ENCODE peak calls at places on chromosomes 5 and 9, in five cellular contexts. G is mesenchymal stem cell, F is IMR-90, R is H1, O is trophoblast cell. P is an unnamed sample.

GRCh38 chr5:41776435-41776834 is 93.8 kb downstream of the OXCT1 start:
- DNase-seq in F (peak), O (no peak), G (no peak), R (no peak), P (no peak)

GRCh38 chr9:114423181-114423580 is 35.4 kb upstream of the AKNA start:
- DNase-seq in O (no peak), R (no peak), F (no peak), G (no peak), P (no peak)

GRCh38 chr9:982660-983240 is 6.3 kb downstream of the DMRT3 start:
- DNase-seq in R (no peak), G (no peak), O (no peak), F (peak), P (no peak)

GRCh38 chr9:4929917-4930316 is 55.2 kb upstream of the JAK2 start:
- DNase-seq in R (no peak), O (no peak), G (no peak), F (peak), P (no peak)

GRCh38 chr9:130825051-130825651 is 9.9 kb upstream of the ABL1 start:
- DNase-seq in O (no peak), R (peak), G (peak), F (peak), P (peak)

GRCh38 chr9:20984471-20984870 is 47.0 kb downstream of the HACD4 start:
- DNase-seq in G (no peak), F (peak), O (no peak), R (no peak), P (no peak)

GRCh38 chr9:22514866-22515265 is 68.2 kb downstream of the DMRTA1 start:
- DNase-seq in O (no peak), F (no peak), R (no peak), G (peak), P (no peak)

GRCh38 chr5:150511641-150512367 is 3.9 kb downstream of the NDST1 start:
- DNase-seq in G (peak), O (no peak), R (no peak), F (peak), P (no peak)

GRCh38 chr5:149063901-149064478 is 1.1 kb upstream of the SH3TC2 start:
- DNase-seq in O (peak), F (no peak), G (no peak), R (no peak), P (no peak)

GRCh38 chr9:136965771-136966484 is 11.4 kb upstream of the PTGDS start:
- DNase-seq in O (no peak), G (no peak), R (no peak), F (no peak), P (no peak)

GRCh38 chr5:56817306-56817986 is 2.1 kb downstream of the MAP3K1 start:
- DNase-seq in G (no peak), R (no peak), F (no peak), O (no peak), P (no peak)

GRCh38 chr5:153523196-153523595 is 32.7 kb downstream of the GRIA1 start:
- DNase-seq in O (no peak), F (peak), R (no peak), G (peak), P (no peak)

GRCh38 chr5:55063899-55064298 is 38.5 kb upstream of the GZMA start:
- DNase-seq in R (no peak), G (no peak), F (peak), O (no peak), P (no peak)

GRCh38 chr5:96657068-96657467 is 5.1 kb upstream of the CAST start:
- DNase-seq in F (peak), G (peak), O (peak), R (no peak), P (no peak)

GRCh38 chr5:101678494-101679193 is 617.4 kb downstream of the SLCO4C1 start:
- DNase-seq in G (peak), R (peak), O (peak), F (peak), P (peak)

GRCh38 chr9:91954841-91955471 is 4.9 kb upstream of the ROR2 start:
- DNase-seq in R (peak), F (peak), G (peak), O (peak), P (peak)

GRCh38 chr9:114611516-114612271 is 603 bp downstream of the TMEM268 start:
- DNase-seq in O (peak), F (peak), G (peak), R (peak), P (no peak)

GRCh38 chr9:130893250-130894101 is 3.1 kb downstream of the QRFP start:
- DNase-seq in G (peak), R (no peak), F (no peak), O (no peak), P (no peak)

GRCh38 chr9:126395439-126396212 is 69.0 kb downstream of the MVB12B start:
- DNase-seq in G (peak), R (no peak), O (no peak), F (peak), P (no peak)

GRCh38 chr9:91001146-91001611 is 199.6 kb downstream of the SYK start:
- DNase-seq in F (peak), O (peak), R (no peak), G (no peak), P (no peak)

GRCh38 chr5:86917117-86917579 is 299.4 kb downstream of the COX7C start:
- DNase-seq in O (no peak), R (peak), F (peak), G (peak), P (peak)

GRCh38 chr5:57184322-57184721 is 10.5 kb downstream of the GPBP1 start:
- DNase-seq in G (no peak), F (no peak), O (no peak), R (no peak), P (no peak)

GRCh38 chr5:157994271-157994691 is 135.3 kb upstream of the CLINT1 start:
- DNase-seq in O (no peak), F (no peak), G (no peak), R (no peak), P (no peak)

GRCh38 chr5:89351975-89352374 is 469.0 kb upstream of the MEF2C start:
- DNase-seq in G (peak), R (no peak), O (no peak), F (peak), P (no peak)

GRCh38 chr9:75265525-75265972 is 177.2 kb downstream of the OSTF1 start:
- DNase-seq in F (peak), O (peak), G (peak), R (peak), P (peak)

GRCh38 chr5:135740475-135740874 is 94.0 kb upstream of the SLC25A48 start:
- DNase-seq in F (no peak), R (peak), G (no peak), O (no peak), P (no peak)

GRCh38 chr5:175803254-175803653 is 68.1 kb upstream of the CPLX2 start:
- DNase-seq in O (no peak), F (no peak), R (no peak), G (no peak), P (no peak)

GRCh38 chr5:1536298-1537165 is 12.8 kb upstream of the LPCAT1 start:
- DNase-seq in R (peak), G (peak), F (peak), O (peak), P (no peak)

GRCh38 chr5:146825033-146825432 is 53.5 kb downstream of the PPP2R2B start:
- DNase-seq in O (peak), F (peak), G (peak), R (peak), P (peak)

GRCh38 chr5:146816775-146817387 is 61.7 kb downstream of the PPP2R2B start:
- DNase-seq in F (no peak), O (no peak), G (no peak), R (no peak), P (no peak)

GRCh38 chr5:146817973-146818372 is 60.6 kb downstream of the PPP2R2B start:
- DNase-seq in F (no peak), O (no peak), R (no peak), G (no peak), P (no peak)

GRCh38 chr5:146818790-146819189 is 59.8 kb downstream of the PPP2R2B start:
- DNase-seq in F (no peak), O (no peak), G (no peak), R (no peak), P (no peak)

GRCh38 chr5:146820987-146821386 is 57.6 kb downstream of the PPP2R2B start:
- DNase-seq in R (no peak), O (no peak), F (no peak), G (no peak), P (no peak)
- H4K91ac ChIP-seq in R (peak), O (no peak), F (no peak), G (no peak), P (no peak)

GRCh38 chr5:127074466-127074865 is 1.2 kb upstream of the C5orf63 start:
- DNase-seq in G (no peak), R (no peak), F (no peak), O (no peak), P (no peak)

GRCh38 chr5:127077346-127077745 is 4.0 kb upstream of the C5orf63 start:
- DNase-seq in G (peak), R (no peak), F (no peak), O (no peak), P (no peak)

GRCh38 chr5:127070243-127070642 is 3.1 kb downstream of the C5orf63 start:
- DNase-seq in F (no peak), G (no peak), O (no peak), R (no peak), P (no peak)

GRCh38 chr5:127076730-127077129 is 3.4 kb upstream of the C5orf63 start:
- DNase-seq in F (peak), G (peak), O (no peak), R (no peak), P (no peak)

GRCh38 chr5:127072861-127073846 is at the start of gene C5orf63:
- DNase-seq in R (no peak), O (peak), F (peak), G (no peak), P (no peak)
- H3K4me3 ChIP-seq in R (peak), O (no peak), F (peak), G (peak), P (peak)

DNA sequence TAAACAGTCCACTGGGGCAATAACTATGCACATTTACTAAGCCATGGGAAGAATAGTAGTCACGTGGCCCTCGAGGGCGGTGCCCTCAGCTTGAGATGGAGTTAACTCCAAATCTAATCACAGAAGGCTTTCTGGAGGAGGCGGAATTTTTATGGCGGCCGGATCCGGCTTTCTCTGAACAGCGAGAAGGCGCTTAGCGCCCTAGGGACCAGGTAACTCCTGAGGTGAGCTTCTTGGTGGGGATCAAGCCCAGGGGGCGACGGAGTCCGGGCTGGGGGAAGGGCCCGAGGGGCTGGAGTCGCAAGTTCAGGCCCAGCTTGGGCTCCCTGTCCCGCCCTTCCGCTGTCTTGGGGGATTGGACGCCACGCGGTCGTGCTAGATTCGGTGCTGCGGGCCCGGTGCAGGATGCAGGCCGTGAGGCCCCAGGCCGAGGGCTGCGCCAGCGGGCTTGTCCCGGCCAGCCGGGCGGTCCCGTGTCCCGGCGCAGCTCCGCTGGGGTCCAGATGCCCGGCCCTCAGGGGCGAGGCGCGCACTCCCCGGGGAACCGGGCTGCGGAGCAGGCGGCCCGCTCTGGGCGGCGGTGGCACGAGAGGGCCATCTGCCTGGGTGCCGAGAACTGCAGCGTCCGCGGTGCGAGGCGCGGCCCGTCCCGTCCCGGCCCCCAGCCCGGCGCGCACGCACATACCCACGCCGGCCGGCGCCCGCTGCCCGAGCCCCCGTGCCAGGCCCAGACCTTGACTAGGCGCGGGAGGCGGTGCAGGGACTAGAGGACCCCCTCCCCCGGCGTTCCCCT is 1.7 kb upstream of the NSD1 start:
- DNase-seq in G (no peak), O (no peak), R (peak), F (no peak), P (peak)
- H4K91ac ChIP-seq in G (peak), O (peak), R (peak), F (no peak), P (peak)

GRCh38 chr5:132426525-132427138 is 57.1 kb downstream of the SLC22A5 start:
- DNase-seq in G (peak), O (peak), R (peak), F (peak), P (no peak)
- H3K4me3 ChIP-seq in G (peak), O (no peak), R (no peak), F (no peak), P (no peak)

DNA sequence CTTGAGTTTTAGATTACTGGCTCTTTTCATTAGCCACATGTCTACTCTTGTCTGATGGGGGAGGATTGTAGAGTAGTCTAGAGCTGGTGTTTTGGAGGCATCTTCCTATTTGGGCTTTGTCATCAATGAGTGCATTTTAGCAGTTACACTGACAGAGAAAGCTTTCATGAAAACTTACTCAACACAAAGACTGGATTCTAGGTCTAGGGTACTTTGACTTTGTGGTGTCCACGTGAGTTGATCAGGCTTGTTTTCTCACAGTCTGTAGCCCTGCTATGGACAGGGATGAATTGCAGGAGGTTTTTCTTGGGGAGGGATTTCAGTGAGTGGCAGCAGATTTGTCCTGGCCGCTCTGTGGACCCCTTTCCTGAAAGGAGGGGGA is 6.5 kb downstream of the TRIO start:
- DNase-seq in R (no peak), O (no peak), G (no peak), F (no peak), P (no peak)
- H4K91ac ChIP-seq in R (no peak), O (no peak), G (no peak), F (peak), P (no peak)

P was measured in neuronal stem cell.